ENCODE peak calls at places on chromosomes 6 and 20, in nine cellular contexts. Y is GM13976, U is lower lobe of right lung, N is HTR-8/SVneo, T is lung microvascular endothelial cell, H is pancreas, G is Panc1, I is NCI-H69, S is heart right ventricle. K is an unnamed sample.

GRCh38 chr20:19264191-19264590 is 51.7 kb downstream of the SLC24A3 start:
- DNase-seq in Y (no peak), U (no peak), N (no peak), T (no peak), H (no peak), G (no peak), I (no peak), S (no peak), K (no peak)

GRCh38 chr6:24581084-24581669 is 64.8 kb downstream of the KIAA0319 start:
- DNase-seq in Y (peak; percentile 46), U (peak; percentile 72), N (peak; percentile 53), T (peak; percentile 67), H (peak; percentile 53), G (peak; percentile 58), I (peak; percentile 78), S (peak; percentile 75), K (peak; percentile 83)

GRCh38 chr6:41705996-41706835 is 29.2 kb downstream of the TFEB start:
- DNase-seq in Y (peak; percentile 93), U (peak; percentile 86), N (peak; percentile 71), T (peak; percentile 62), H (no peak), G (peak; percentile 17), I (peak; percentile 87), S (peak; percentile 87), K (peak; percentile 95)

GRCh38 chr20:19327401-19327800 is 115.0 kb downstream of the SLC24A3 start:
- DNase-seq in Y (no peak), U (no peak), N (no peak), T (no peak), H (no peak), G (no peak), I (no peak), S (no peak), K (no peak)

GRCh38 chr20:22471156-22471836 is 113.1 kb downstream of the FOXA2 start:
- DNase-seq in Y (no peak), U (no peak), N (no peak), T (no peak), H (no peak), G (no peak), I (peak; percentile 84), S (no peak), K (no peak)

GRCh38 chr6:148681666-148682065 is 65.2 kb upstream of the UST start:
- DNase-seq in Y (no peak), U (no peak), N (no peak), T (no peak), H (no peak), G (no peak), I (no peak), S (no peak), K (no peak)

GRCh38 chr6:13708679-13709261 is 2.9 kb downstream of the RANBP9 start:
- DNase-seq in Y (no peak), U (no peak), N (no peak), T (peak; percentile 55), H (no peak), G (no peak), I (peak; percentile 34), S (peak; percentile 18), K (no peak)

GRCh38 chr6:16698163-16698533 is 63.1 kb downstream of the ATXN1 start:
- DNase-seq in Y (no peak), U (no peak), N (no peak), T (no peak), H (no peak), G (no peak), I (peak; percentile 99), S (no peak), K (no peak)

GRCh38 chr6:10583509-10583908 is 62.4 kb downstream of the GCNT2 start:
- DNase-seq in Y (no peak), U (no peak), N (no peak), T (peak; percentile 6), H (no peak), G (no peak), I (no peak), S (no peak), K (no peak)

GRCh38 chr6:42720739-42721138 is 1.7 kb downstream of the PRPH2 start:
- DNase-seq in Y (no peak), U (no peak), N (no peak), T (no peak), H (no peak), G (no peak), I (peak; percentile 27), S (no peak), K (no peak)

GRCh38 chr6:108685970-108686369 is 125.3 kb downstream of the FOXO3 start:
- DNase-seq in Y (no peak), U (no peak), N (no peak), T (no peak), H (no peak), G (no peak), I (no peak), S (no peak), K (no peak)

GRCh38 chr6:69832558-69832957 is 33.8 kb upstream of the COL19A1 start:
- DNase-seq in Y (no peak), U (no peak), N (no peak), T (no peak), H (no peak), G (no peak), I (no peak), S (no peak), K (no peak)

GRCh38 chr6:71254323-71254722 is 34.3 kb upstream of the OGFRL1 start:
- DNase-seq in Y (no peak), U (no peak), N (no peak), T (no peak), H (no peak), G (no peak), I (peak; percentile 61), S (peak; percentile 40), K (no peak)

GRCh38 chr6:105424177-105424783 is 21.4 kb upstream of the PREP start:
- DNase-seq in Y (peak; percentile 56), U (no peak), N (peak; percentile 46), T (peak; percentile 67), H (peak; percentile 16), G (no peak), I (peak; percentile 74), S (peak; percentile 19), K (no peak)

GRCh38 chr6:14612016-14612415 is 494.4 kb downstream of the CD83 start:
- DNase-seq in Y (no peak), U (no peak), N (peak; percentile 12), T (peak; percentile 6), H (no peak), G (no peak), I (no peak), S (no peak), K (no peak)

GRCh38 chr20:24682496-24683090 is 213.2 kb downstream of the SYNDIG1 start:
- DNase-seq in Y (no peak), U (no peak), N (no peak), T (no peak), H (no peak), G (no peak), I (peak; percentile 28), S (no peak), K (peak; percentile 32)